ENCODE peak calls at places on chromosomes 13 and 19, in eight cellular contexts. W, M, P, E, X, C, L and D are unnamed samples.
A peak's percentile ranks its signal among the peaks of the same experiment; 100 is the strongest.

GRCh38 chr19:6100284-6100915 is 9.9 kb downstream of the RFX2 start:
- DNase-seq in W (no peak), P (no peak), M (no peak), X (no peak), C (no peak), L (no peak), E (no peak), D (peak; percentile 47)

GRCh38 chr19:19032420-19033175 is 719 bp downstream of the SUGP2 start:
- DNase-seq in W (peak; percentile 94), M (peak; percentile 75), P (peak; percentile 97), C (peak; percentile 95), X (peak; percentile 72), L (peak; percentile 80), E (peak; percentile 85), D (peak; percentile 95)

GRCh38 chr19:48290923-48291700 is 21.2 kb downstream of the ZNF114 start:
- DNase-seq in E (peak; percentile 88), W (peak; percentile 68), C (peak; percentile 78), M (peak; percentile 57), L (peak; percentile 83), P (peak; percentile 88), X (peak; percentile 55), D (peak; percentile 78)

GRCh38 chr19:3692141-3693029 is 7.9 kb downstream of the PIP5K1C start:
- DNase-seq in P (no peak), M (no peak), C (no peak), W (no peak), L (no peak), X (no peak), E (peak; percentile 57), D (no peak)

GRCh38 chr19:8240274-8241229 is 31.4 kb downstream of the CERS4 start:
- DNase-seq in P (peak; percentile 98), M (peak; percentile 75), W (peak; percentile 94), C (peak; percentile 97), E (peak; percentile 30), L (peak; percentile 95), X (peak; percentile 76), D (peak; percentile 95)

GRCh38 chr19:39115105-39115847 is 10.3 kb upstream of the PAK4 start:
- DNase-seq in E (no peak), P (no peak), X (no peak), C (no peak), M (no peak), W (no peak), L (no peak), D (no peak)

GRCh38 chr19:55251296-55252081 is 7.3 kb downstream of the PPP6R1 start:
- DNase-seq in L (no peak), X (peak; percentile 56), P (peak; percentile 19), C (peak; percentile 67), W (peak; percentile 55), E (no peak), M (no peak), D (peak; percentile 66)

GRCh38 chr19:41384351-41384750 is 8.0 kb downstream of the TMEM91 start:
- DNase-seq in W (no peak), L (no peak), E (no peak), P (no peak), C (no peak), X (no peak), M (no peak), D (no peak)

GRCh38 chr13:111967572-111968201 is 99.3 kb upstream of the SOX1 start:
- DNase-seq in W (no peak), M (no peak), C (no peak), E (no peak), P (no peak), X (no peak), L (no peak), D (no peak)

GRCh38 chr13:26300140-26300539 is 46.2 kb downstream of the CDK8 start:
- DNase-seq in W (peak; percentile 86), C (peak; percentile 89), L (peak; percentile 12), M (no peak), E (no peak), X (no peak), P (peak; percentile 50), D (no peak)

GRCh38 chr19:15935167-15935702 is 906 bp upstream of the CYP4F11 start:
- DNase-seq in M (no peak), E (no peak), X (no peak), C (no peak), L (peak; percentile 54), P (no peak), W (no peak), D (no peak)

GRCh38 chr19:57578487-57579205 is at the start of gene ZNF416:
- DNase-seq in E (peak; percentile 90), L (peak; percentile 98), M (peak; percentile 91), X (peak; percentile 98), W (peak; percentile 96), P (peak; percentile 99), C (peak; percentile 97), D (peak; percentile 99)
- TF ChIP-seq CTCF in E (no peak), L (no peak), M (peak; percentile 21), X (no peak), W (no peak), P (peak; percentile 7), C (peak; percentile 18), D (peak; percentile 33)

DNA sequence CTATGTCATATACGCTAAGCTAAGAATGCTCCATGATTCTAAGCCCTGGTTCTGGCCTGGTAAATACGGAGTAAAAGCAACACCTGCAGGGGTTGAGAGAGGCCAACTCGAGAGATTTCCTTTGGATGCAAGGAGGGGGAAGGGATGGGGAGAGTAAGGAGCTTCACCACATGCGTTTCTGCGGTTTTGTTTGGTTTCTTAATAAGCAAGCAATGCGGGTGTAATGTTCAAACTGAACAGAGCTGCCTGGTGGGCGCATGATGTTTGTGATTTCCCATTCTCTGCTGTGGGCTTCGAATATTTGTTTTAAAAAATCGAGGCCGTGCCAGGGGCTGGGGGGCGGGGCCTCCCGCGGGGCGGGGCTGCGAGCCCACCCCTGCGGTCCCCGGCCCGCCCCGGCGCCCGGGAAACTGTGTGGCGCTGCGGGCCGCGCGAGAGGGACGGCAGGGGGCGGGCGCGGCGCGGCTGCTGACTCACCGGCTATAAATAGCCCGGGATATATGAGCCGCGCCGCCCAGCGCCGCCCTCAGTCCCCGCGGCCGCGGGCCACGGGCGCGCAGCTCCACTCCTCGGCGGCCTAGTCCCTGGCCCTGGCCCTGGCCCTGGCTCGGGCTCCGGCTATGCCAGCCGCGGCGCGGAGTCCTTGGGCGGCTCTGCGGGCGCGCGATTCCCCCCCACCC is 5.1 kb downstream of the BBC3 start:
- DNase-seq in X (peak; percentile 84), C (peak; percentile 79), P (peak; percentile 93), L (peak; percentile 87), W (peak; percentile 71), E (peak; percentile 89), M (peak; percentile 78), D (peak; percentile 97)
- TF ChIP-seq CTCF in X (peak; percentile 50), C (no peak), P (peak; percentile 14), L (peak; percentile 36), W (no peak), E (peak; percentile 48), M (peak; percentile 1), D (no peak)

GRCh38 chr13:75432045-75432444 is 49.9 kb downstream of the TBC1D4 start:
- DNase-seq in X (no peak), M (no peak), E (no peak), W (no peak), C (no peak), P (peak; percentile 16), L (no peak), D (no peak)

GRCh38 chr13:75432811-75433244 is 49.1 kb downstream of the TBC1D4 start:
- DNase-seq in W (no peak), P (no peak), C (no peak), X (no peak), L (no peak), M (no peak), E (no peak), D (no peak)

GRCh38 chr13:75426421-75426820 is 55.5 kb downstream of the TBC1D4 start:
- DNase-seq in X (no peak), E (no peak), C (no peak), W (no peak), P (no peak), L (no peak), M (no peak), D (no peak)

GRCh38 chr13:75425216-75426009 is 56.6 kb downstream of the TBC1D4 start:
- DNase-seq in M (no peak), L (no peak), P (no peak), W (no peak), C (no peak), X (no peak), E (no peak), D (no peak)

GRCh38 chr13:75430618-75431209 is 51.3 kb downstream of the TBC1D4 start:
- DNase-seq in M (no peak), W (no peak), P (no peak), E (no peak), L (no peak), X (no peak), C (no peak), D (no peak)
- TF ChIP-seq CTCF in M (no peak), W (no peak), P (no peak), E (no peak), L (no peak), X (no peak), C (no peak), D (no peak)

DNA sequence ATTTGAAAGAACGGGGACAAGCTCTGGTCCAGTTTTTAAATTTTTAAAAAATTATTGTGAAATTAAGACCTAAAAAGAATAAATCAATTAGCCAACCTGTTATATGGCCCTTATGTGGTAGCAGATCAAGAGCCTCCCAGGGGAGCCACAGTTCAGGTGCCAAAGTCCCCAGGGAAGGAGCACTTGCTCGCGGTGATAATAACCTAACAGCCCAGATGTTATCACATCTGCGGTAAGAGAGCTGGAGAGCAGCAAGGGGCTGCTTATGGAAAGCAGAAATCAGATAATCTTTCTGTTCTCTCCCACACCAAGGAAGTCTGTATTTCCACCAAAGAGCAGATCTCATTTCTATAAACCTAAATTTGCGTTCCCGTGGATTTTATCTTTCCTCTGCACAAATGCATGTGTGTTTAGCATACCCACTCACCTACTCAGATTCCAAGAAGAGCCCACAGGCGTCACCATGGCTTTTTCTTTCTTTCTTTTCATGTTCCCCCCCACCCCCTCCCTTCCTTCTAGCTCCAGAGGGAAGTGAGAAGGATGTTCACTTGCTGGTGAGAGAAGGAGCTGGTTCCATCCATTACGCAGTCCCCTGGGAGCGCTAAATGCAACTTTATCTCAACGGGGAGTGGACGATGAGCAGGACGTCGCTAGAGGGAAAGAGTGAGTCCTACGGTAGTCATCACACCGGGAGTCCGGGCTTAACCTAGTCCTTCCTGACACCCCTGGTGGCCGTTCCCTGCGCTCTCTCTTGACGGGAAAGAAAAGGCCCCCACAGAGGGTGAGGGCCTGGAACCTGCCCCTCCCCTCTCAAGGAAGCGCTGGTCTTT is 1.6 kb upstream of the POU4F1 start:
- DNase-seq in C (no peak), L (no peak), P (no peak), X (no peak), M (no peak), E (no peak), W (no peak), D (no peak)
- TF ChIP-seq CTCF in C (no peak), L (no peak), P (no peak), X (no peak), M (no peak), E (no peak), W (no peak), D (no peak)

DNA sequence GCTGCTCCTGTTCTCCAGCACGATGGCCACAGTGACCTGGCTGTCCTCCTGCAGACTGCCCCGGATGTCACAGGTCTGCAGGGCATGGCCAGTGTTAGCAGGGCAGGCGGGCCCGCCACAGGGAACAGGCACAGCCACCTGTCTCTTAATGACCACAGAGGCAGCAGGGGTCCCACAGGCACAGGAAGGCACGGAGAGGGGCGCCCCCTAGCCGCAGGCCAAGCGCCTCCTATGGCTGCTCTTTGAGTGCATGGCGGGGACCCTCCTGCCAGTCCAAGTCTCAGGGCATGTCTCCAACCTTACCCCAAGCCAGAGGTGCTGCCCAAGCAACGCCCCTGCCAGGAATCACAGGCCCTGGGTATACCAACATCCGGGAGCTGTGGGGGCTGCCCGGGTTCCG is 14.1 kb downstream of the IZUMO4 start:
- DNase-seq in L (no peak), W (no peak), P (no peak), C (no peak), E (no peak), M (no peak), X (no peak), D (no peak)
- TF ChIP-seq CTCF in L (no peak), W (no peak), P (no peak), C (no peak), E (no peak), M (no peak), X (peak; percentile 9), D (no peak)